ENCODE peak calls at places on chromosomes 5 and 9, in seven cellular contexts. H, F, A, U, B, P and I are unnamed samples.

GRCh38 chr9:133774799-133775198 is 36.6 kb upstream of the SARDH start:
- DNase-seq in H (no peak), P (no peak), U (no peak), F (no peak), A (peak), B (no peak), I (no peak)

GRCh38 chr9:16030513-16031185 is 477.8 kb downstream of the CCDC171 start:
- DNase-seq in U (peak), A (no peak), P (peak), H (no peak), F (peak), B (peak), I (no peak)

GRCh38 chr5:96140496-96140895 is 178.8 kb upstream of the ELL2 start:
- DNase-seq in A (no peak), B (no peak), F (no peak), H (no peak), P (no peak), U (no peak), I (no peak)

GRCh38 chr9:13267743-13268142 is 11.7 kb downstream of the MPDZ start:
- DNase-seq in U (peak), P (peak), H (no peak), F (peak), B (peak), A (no peak), I (no peak)

GRCh38 chr9:31601666-31602065 is 782.8 kb upstream of the ACO1 start:
- DNase-seq in B (no peak), U (no peak), F (no peak), H (no peak), P (no peak), A (no peak), I (no peak)

GRCh38 chr5:73282383-73282782 is 109.4 kb downstream of the TMEM174 start:
- DNase-seq in F (no peak), B (no peak), H (peak), U (no peak), A (no peak), P (no peak), I (no peak)

GRCh38 chr5:132293066-132293991 is 865 bp upstream of the SLC22A4 start:
- DNase-seq in A (peak), F (peak), B (peak), U (peak), H (peak), P (peak), I (peak)

GRCh38 chr9:92001244-92001643 is 51.2 kb upstream of the ROR2 start:
- DNase-seq in P (peak), H (no peak), F (peak), B (no peak), A (no peak), U (no peak), I (no peak)

GRCh38 chr5:1087428-1087827 is 24.4 kb downstream of the SLC12A7 start:
- DNase-seq in H (no peak), B (no peak), P (no peak), U (no peak), F (no peak), A (no peak), I (no peak)

GRCh38 chr9:92325991-92326500 is 293 bp downstream of the CENPP start:
- DNase-seq in B (no peak), F (no peak), P (no peak), U (peak), H (no peak), A (no peak), I (no peak)

GRCh38 chr9:706606-707451 is 134.7 kb upstream of the DMRT1 start:
- DNase-seq in F (peak), U (peak), P (peak), H (no peak), B (peak), A (peak), I (peak)